ENCODE peak calls at places on chromosomes 3 and 15, in five cellular contexts. One of them, this sample, is unnamed.

GRCh38 chr3:140276698-140277097 is 341.7 kb downstream of the CLSTN2 start:
- DNase-seq in PC-3: peak
- DNase-seq in mesenchymal stem cell: no peak
- DNase-seq in neural progenitor cell: peak
- DNase-seq in HCT116: peak
- DNase-seq in this sample: peak

GRCh38 chr3:124299831-124300230 is 307.9 kb upstream of the ROPN1 start:
- DNase-seq in PC-3: no peak
- DNase-seq in mesenchymal stem cell: no peak
- DNase-seq in neural progenitor cell: no peak
- DNase-seq in HCT116: no peak
- DNase-seq in this sample: no peak

GRCh38 chr3:48064292-48064829 is 48.1 kb upstream of the MAP4 start:
- DNase-seq in PC-3: peak
- DNase-seq in mesenchymal stem cell: peak
- DNase-seq in neural progenitor cell: no peak
- DNase-seq in HCT116: no peak
- DNase-seq in this sample: no peak

GRCh38 chr15:76147906-76148553 is 88.2 kb downstream of the TMEM266 start:
- DNase-seq in PC-3: peak
- DNase-seq in mesenchymal stem cell: peak
- DNase-seq in neural progenitor cell: peak
- DNase-seq in HCT116: peak
- DNase-seq in this sample: peak

GRCh38 chr3:146469206-146470017 is at the start of gene PLSCR2:
- DNase-seq in PC-3: peak
- DNase-seq in mesenchymal stem cell: no peak
- DNase-seq in neural progenitor cell: peak
- DNase-seq in HCT116: no peak
- DNase-seq in this sample: peak

GRCh38 chr15:96341465-96342142 is 11.1 kb downstream of the NR2F2 start:
- DNase-seq in PC-3: no peak
- DNase-seq in mesenchymal stem cell: peak
- DNase-seq in neural progenitor cell: peak
- DNase-seq in HCT116: no peak
- DNase-seq in this sample: peak

GRCh38 chr3:10240799-10241198 is 7.5 kb upstream of the TATDN2 start:
- DNase-seq in PC-3: no peak
- DNase-seq in mesenchymal stem cell: no peak
- DNase-seq in neural progenitor cell: no peak
- DNase-seq in HCT116: no peak
- DNase-seq in this sample: no peak

GRCh38 chr3:55912880-55913279 is 425.8 kb upstream of the WNT5A start:
- DNase-seq in PC-3: no peak
- DNase-seq in mesenchymal stem cell: no peak
- DNase-seq in neural progenitor cell: no peak
- DNase-seq in HCT116: no peak
- DNase-seq in this sample: no peak

GRCh38 chr3:149393355-149394165 is 16.1 kb upstream of the TM4SF1 start:
- DNase-seq in PC-3: peak
- DNase-seq in mesenchymal stem cell: peak
- DNase-seq in neural progenitor cell: peak
- DNase-seq in HCT116: peak
- DNase-seq in this sample: peak

GRCh38 chr15:96500491-96500890 is 170.0 kb downstream of the NR2F2 start:
- DNase-seq in PC-3: no peak
- DNase-seq in mesenchymal stem cell: no peak
- DNase-seq in neural progenitor cell: peak
- DNase-seq in HCT116: no peak
- DNase-seq in this sample: no peak

GRCh38 chr15:65303687-65304392 is 637 bp upstream of the RNU5B-1 start:
- DNase-seq in PC-3: peak
- DNase-seq in mesenchymal stem cell: peak
- DNase-seq in neural progenitor cell: peak
- DNase-seq in HCT116: peak
- DNase-seq in this sample: peak

GRCh38 chr3:42376397-42376798 is 34.0 kb downstream of the LYZL4 start:
- DNase-seq in PC-3: peak
- DNase-seq in mesenchymal stem cell: peak
- DNase-seq in neural progenitor cell: no peak
- DNase-seq in HCT116: peak
- DNase-seq in this sample: peak

GRCh38 chr3:64073362-64073761 is 50.1 kb upstream of the PSMD6 start:
- DNase-seq in PC-3: no peak
- DNase-seq in mesenchymal stem cell: peak
- DNase-seq in neural progenitor cell: no peak
- DNase-seq in HCT116: no peak
- DNase-seq in this sample: no peak

GRCh38 chr3:188294823-188295487 is 141.0 kb downstream of the LPP start:
- DNase-seq in PC-3: peak
- DNase-seq in mesenchymal stem cell: peak
- DNase-seq in neural progenitor cell: no peak
- DNase-seq in HCT116: peak
- DNase-seq in this sample: peak

GRCh38 chr3:46449755-46450552 is 14.8 kb downstream of the LTF start:
- DNase-seq in PC-3: peak
- DNase-seq in mesenchymal stem cell: no peak
- DNase-seq in neural progenitor cell: peak
- DNase-seq in HCT116: peak
- DNase-seq in this sample: peak

GRCh38 chr15:73683624-73684536 is at the start of gene CD276:
- DNase-seq in PC-3: peak
- DNase-seq in mesenchymal stem cell: peak
- DNase-seq in neural progenitor cell: peak
- DNase-seq in HCT116: peak
- DNase-seq in this sample: peak

DNA sequence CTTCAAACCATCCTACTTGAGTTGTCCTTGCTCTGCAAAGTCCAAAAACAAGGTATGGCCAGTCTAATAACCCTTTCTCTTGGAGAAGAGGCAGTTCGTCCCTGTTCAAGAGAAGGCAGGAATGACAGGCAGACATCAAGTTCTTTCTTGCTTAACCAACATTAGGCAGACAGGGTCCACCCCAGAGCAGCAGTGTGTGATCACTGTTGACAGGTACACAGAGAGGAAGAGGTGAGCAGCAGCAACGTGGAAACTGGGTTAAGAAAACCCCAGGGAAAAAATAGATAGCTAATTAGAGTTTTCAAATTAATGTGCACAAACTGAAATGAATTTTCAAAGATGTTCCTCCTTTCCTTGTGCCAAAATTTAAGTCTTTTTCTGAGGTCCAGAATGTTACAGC is 48.2 kb downstream of the TNIK start:
- DNase-seq in PC-3: no peak
- DNase-seq in mesenchymal stem cell: no peak
- DNase-seq in neural progenitor cell: no peak
- DNase-seq in HCT116: no peak
- DNase-seq in this sample: no peak
- H3K4me3 ChIP-seq in PC-3: no peak
- H3K4me3 ChIP-seq in mesenchymal stem cell: no peak
- H3K4me3 ChIP-seq in neural progenitor cell: no peak
- H3K4me3 ChIP-seq in HCT116: no peak
- H3K4me3 ChIP-seq in this sample: no peak

GRCh38 chr3:126356373-126357298 is 572 bp downstream of the KLF15 start:
- DNase-seq in PC-3: no peak
- DNase-seq in mesenchymal stem cell: no peak
- DNase-seq in neural progenitor cell: peak
- DNase-seq in HCT116: no peak
- DNase-seq in this sample: no peak
- H3K9ac ChIP-seq in PC-3: no peak
- H3K9ac ChIP-seq in mesenchymal stem cell: peak
- H3K9ac ChIP-seq in neural progenitor cell: no peak
- H3K9ac ChIP-seq in HCT116: peak
- H3K9ac ChIP-seq in this sample: peak

GRCh38 chr3:31918179-31919165 is 62.6 kb downstream of the OSBPL10 start:
- DNase-seq in PC-3: no peak
- DNase-seq in mesenchymal stem cell: peak
- DNase-seq in neural progenitor cell: no peak
- DNase-seq in HCT116: no peak
- DNase-seq in this sample: no peak
- H2AFZ ChIP-seq in PC-3: no peak
- H2AFZ ChIP-seq in mesenchymal stem cell: no peak
- H2AFZ ChIP-seq in neural progenitor cell: no peak
- H2AFZ ChIP-seq in HCT116: no peak
- H2AFZ ChIP-seq in this sample: no peak

DNA sequence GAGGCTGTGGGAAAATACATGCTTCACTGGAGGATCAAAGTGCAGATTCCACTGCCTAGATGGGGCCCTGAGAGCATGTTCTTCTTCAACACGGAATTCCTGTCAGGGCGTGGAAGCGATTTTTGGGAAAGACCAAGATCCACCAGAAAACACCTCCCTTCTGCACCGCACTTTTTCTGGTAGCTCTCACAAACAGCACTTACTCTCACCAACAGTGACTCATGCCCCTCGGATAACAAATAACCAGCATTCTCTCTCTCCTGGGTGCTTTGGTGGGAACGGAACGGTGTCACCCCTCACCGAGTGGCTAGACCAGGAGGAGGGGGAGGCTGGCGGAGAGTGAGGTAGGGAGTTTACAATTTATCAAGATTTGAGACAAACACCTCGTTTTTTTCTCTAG is 40.1 kb downstream of the ADAMTSL3 start:
- DNase-seq in PC-3: peak
- DNase-seq in mesenchymal stem cell: peak
- DNase-seq in neural progenitor cell: no peak
- DNase-seq in HCT116: no peak
- DNase-seq in this sample: peak
- H3K4me3 ChIP-seq in PC-3: peak
- H3K4me3 ChIP-seq in mesenchymal stem cell: no peak
- H3K4me3 ChIP-seq in neural progenitor cell: no peak
- H3K4me3 ChIP-seq in HCT116: no peak
- H3K4me3 ChIP-seq in this sample: no peak